ENCODE peak calls at places on chromosomes 2 and 18, in ten cellular contexts. V, N, S, P, U, A, D, F, I and T are unnamed samples.
A peak's percentile ranks its signal among the peaks of the same experiment; 100 is the strongest.

GRCh38 chr2:120245520-120245835 is 7.2 kb upstream of the RALB start:
- DNase-seq in P (no peak), U (no peak), I (no peak), D (no peak), A (no peak), V (no peak), F (no peak), S (peak; percentile 35), N (no peak), T (no peak)

GRCh38 chr18:48734460-48734859 is 195.6 kb downstream of the CTIF start:
- DNase-seq in A (no peak), V (no peak), U (no peak), D (no peak), P (no peak), I (no peak), F (no peak), S (no peak), N (no peak), T (no peak)

GRCh38 chr2:24917086-24917485 is 3.0 kb downstream of the ADCY3 start:
- DNase-seq in U (no peak), P (no peak), S (no peak), D (no peak), F (no peak), I (no peak), N (no peak), V (no peak), A (no peak), T (no peak)

GRCh38 chr2:112870851-112871830 is 34.6 kb upstream of the IL1B start:
- DNase-seq in S (no peak), V (no peak), A (no peak), F (no peak), U (no peak), I (no peak), N (no peak), D (no peak), P (no peak), T (no peak)

GRCh38 chr2:150939087-150939486 is 322.6 kb downstream of the RBM43 start:
- DNase-seq in U (no peak), S (no peak), I (no peak), V (no peak), F (no peak), P (no peak), N (no peak), A (no peak), D (no peak), T (no peak)

GRCh38 chr18:21129586-21130216 is 18.1 kb upstream of the ROCK1 start:
- DNase-seq in I (no peak), S (no peak), D (no peak), P (no peak), N (no peak), U (no peak), A (no peak), F (no peak), V (no peak), T (no peak)

GRCh38 chr2:121491566-121491965 is 39.1 kb upstream of the RNU4ATAC start:
- DNase-seq in U (no peak), S (no peak), V (no peak), F (no peak), N (no peak), D (no peak), P (no peak), I (no peak), A (no peak), T (no peak)

GRCh38 chr2:228731517-228731916 is 539.6 kb downstream of the PID1 start:
- DNase-seq in V (peak; percentile 35), D (no peak), A (peak; percentile 87), N (no peak), F (peak; percentile 78), I (peak; percentile 85), S (no peak), U (no peak), P (no peak), T (no peak)

GRCh38 chr18:24086082-24086481 is 52.8 kb upstream of the CABYR start:
- DNase-seq in F (no peak), S (no peak), A (peak; percentile 63), U (no peak), I (no peak), D (no peak), P (no peak), N (no peak), V (no peak), T (no peak)

GRCh38 chr18:77006305-77007175 is 126.0 kb downstream of the MBP start:
- DNase-seq in P (no peak), U (no peak), N (no peak), V (no peak), I (peak; percentile 62), A (no peak), D (no peak), F (no peak), S (no peak), T (no peak)

GRCh38 chr2:150410809-150411208 is 76.7 kb downstream of the RND3 start:
- DNase-seq in D (no peak), N (peak; percentile 20), S (no peak), I (no peak), A (peak; percentile 65), P (no peak), U (no peak), V (no peak), F (no peak), T (no peak)

GRCh38 chr2:128410758-128411215 is 92.1 kb upstream of the HS6ST1 start:
- DNase-seq in S (no peak), D (no peak), I (peak; percentile 19), F (no peak), A (no peak), U (no peak), V (no peak), N (no peak), P (no peak), T (peak; percentile 30)

GRCh38 chr2:96138146-96139145 is at the start of gene ASTL:
- DNase-seq in N (peak; percentile 92), A (peak; percentile 16), V (no peak), I (no peak), P (no peak), D (peak; percentile 77), F (no peak), S (peak; percentile 42), U (peak; percentile 81), T (peak; percentile 80)

GRCh38 chr2:116669782-116670181 is 1144.7 kb upstream of the DDX18 start:
- DNase-seq in P (no peak), F (no peak), S (no peak), N (no peak), V (no peak), I (no peak), D (no peak), A (peak; percentile 12), U (no peak), T (no peak)

GRCh38 chr2:127408004-127408806 is 10.0 kb upstream of the PROC start:
- DNase-seq in A (peak; percentile 85), U (peak; percentile 49), I (peak; percentile 95), F (no peak), P (peak; percentile 96), N (peak; percentile 85), D (peak; percentile 95), V (peak; percentile 46), S (peak; percentile 78), T (peak; percentile 97)
- TF ChIP-seq CTCF in A (no peak), U (no peak), I (no peak), F (no peak), P (no peak), N (no peak), D (no peak), V (no peak), S (peak; percentile 9), T (peak; percentile 35)

GRCh38 chr2:147933931-147934330 is 86.6 kb downstream of the ORC4 start:
- DNase-seq in I (no peak), U (no peak), S (no peak), F (no peak), A (no peak), D (no peak), N (no peak), V (no peak), P (no peak), T (no peak)
- TF ChIP-seq CTCF in I (no peak), U (no peak), S (no peak), F (no peak), A (no peak), D (no peak), N (no peak), V (no peak), P (no peak), T (no peak)

GRCh38 chr2:39120771-39121522 is at the start of gene SOS1:
- DNase-seq in U (peak; percentile 94), D (peak; percentile 97), A (peak; percentile 95), V (peak; percentile 83), N (peak; percentile 98), S (peak; percentile 97), P (peak; percentile 98), I (peak; percentile 96), F (peak; percentile 44), T (peak; percentile 99)

GRCh38 chr2:39121523-39122063 is 742 bp upstream of the SOS1 start:
- DNase-seq in N (no peak), I (no peak), F (no peak), U (peak; percentile 37), V (no peak), S (no peak), P (no peak), D (no peak), A (no peak), T (no peak)

GRCh38 chr2:39120521-39120770 is 405 bp downstream of the SOS1 start:
- DNase-seq in S (no peak), P (no peak), F (no peak), N (no peak), A (no peak), U (no peak), V (no peak), I (no peak), D (no peak), T (no peak)

GRCh38 chr2:39118786-39119499 is 1.9 kb downstream of the SOS1 start:
- DNase-seq in V (no peak), I (no peak), A (peak; percentile 42), D (no peak), S (no peak), N (no peak), F (no peak), U (peak; percentile 72), P (no peak), T (no peak)

DNA sequence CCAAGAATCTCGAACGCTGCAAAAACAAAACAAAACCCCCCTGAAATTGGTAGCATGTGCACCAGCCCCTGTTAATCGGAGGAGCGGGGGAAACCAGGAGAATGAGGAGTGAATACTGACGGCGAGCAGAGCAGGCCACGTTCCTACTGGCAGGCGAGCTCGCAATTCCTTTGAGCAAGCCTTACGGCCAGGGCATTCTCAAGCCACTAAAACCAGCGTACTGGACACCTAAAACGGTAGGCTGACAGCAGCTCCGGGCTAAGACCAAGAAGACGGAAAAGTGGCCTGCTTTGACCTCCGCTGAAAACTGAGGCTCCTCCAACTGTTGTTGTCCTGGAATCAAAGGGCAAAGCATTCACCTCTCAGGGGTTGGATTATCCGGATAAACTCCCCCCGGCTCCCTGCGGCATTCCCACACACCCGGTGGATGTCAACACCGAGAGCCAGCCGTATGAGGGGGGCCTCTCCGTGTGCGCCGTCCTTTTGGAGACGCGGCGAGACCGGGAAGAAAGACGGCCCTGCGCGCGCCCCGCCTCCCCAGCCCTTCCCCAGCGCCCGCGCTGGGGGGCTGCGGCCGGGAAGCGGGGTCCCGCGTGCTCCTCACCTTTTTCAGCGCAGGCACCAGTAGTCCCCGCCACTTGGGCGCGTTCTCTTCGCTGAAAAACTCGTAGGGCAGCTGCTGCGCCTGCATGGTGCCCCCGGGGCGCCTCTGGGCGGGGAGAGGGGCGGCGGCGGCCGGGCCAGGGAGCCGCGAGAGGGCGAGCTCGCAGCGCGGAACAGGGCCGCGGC is 925 bp downstream of the SOS1 start:
- DNase-seq in P (peak; percentile 66), D (peak; percentile 70), A (peak; percentile 53), N (peak; percentile 62), U (peak; percentile 81), S (peak; percentile 35), V (no peak), F (no peak), I (peak; percentile 74), T (no peak)
- TF ChIP-seq CTCF in P (no peak), D (peak; percentile 42), A (no peak), N (no peak), U (peak; percentile 44), S (no peak), V (no peak), F (peak; percentile 32), I (peak; percentile 13), T (peak; percentile 61)

GRCh38 chr18:64119916-64120315 is 29.0 kb downstream of the LINC00305 start:
- DNase-seq in D (no peak), P (no peak), U (peak; percentile 3), I (no peak), S (no peak), V (no peak), F (no peak), A (peak; percentile 30), N (no peak), T (no peak)
- TF ChIP-seq CTCF in D (no peak), P (no peak), U (peak; percentile 54), I (no peak), S (peak; percentile 40), V (no peak), F (no peak), A (peak; percentile 6), N (no peak), T (peak; percentile 71)